ENCODE peak calls at places on chromosome 4, in ten cellular contexts. H is neural crest cell; Q is suprapubic skin; P is gastrocnemius medialis; G is GM06990; S is astrocyte of the spinal cord; V is fibroblast of pulmonary artery; I is tibial artery; J is thyroid gland; A is activated CD8-positive, alpha-beta T cell treated with anti-CD3 and anti-CD28 coated beads for 36 hours. L is an unnamed sample.

GRCh38 chr4:8173641-8174242 is 15.1 kb upstream of the ABLIM2 start:
- DNase-seq in J (no peak), A (no peak), G (no peak), I (no peak), P (no peak), V (no peak), S (no peak), Q (no peak), H (no peak), L (no peak)

GRCh38 chr4:142473218-142473959 is 372.7 kb downstream of the INPP4B start:
- DNase-seq in I (no peak), S (no peak), J (peak), P (no peak), H (no peak), G (no peak), Q (no peak), A (no peak), V (no peak), L (no peak)

GRCh38 chr4:183098723-183099536 is at the start of gene WWC2:
- DNase-seq in H (peak), S (peak), V (peak), J (peak), I (peak), A (peak), Q (peak), P (peak), G (no peak), L (peak)

GRCh38 chr4:86261634-86262033 is 98.2 kb downstream of the MAPK10 start:
- DNase-seq in P (no peak), I (no peak), A (no peak), V (no peak), Q (no peak), G (no peak), H (no peak), J (no peak), S (no peak), L (no peak)

GRCh38 chr4:22465349-22465748 is 50.5 kb downstream of the ADGRA3 start:
- DNase-seq in H (no peak), A (no peak), S (no peak), Q (no peak), J (no peak), G (no peak), V (no peak), I (no peak), P (no peak), L (no peak)

GRCh38 chr4:3766207-3766790 is at the start of gene ADRA2C:
- DNase-seq in S (no peak), A (no peak), J (peak), G (no peak), V (no peak), I (no peak), H (peak), Q (no peak), P (no peak), L (peak)

GRCh38 chr4:184408711-184409081 is 65.7 kb downstream of the IRF2 start:
- DNase-seq in Q (no peak), G (no peak), J (peak), V (no peak), S (no peak), H (no peak), A (no peak), P (no peak), I (peak), L (no peak)

GRCh38 chr4:2080429-2081300 is 21.5 kb downstream of the NAT8L start:
- DNase-seq in G (no peak), V (no peak), J (no peak), P (peak), Q (peak), I (peak), A (no peak), H (no peak), S (no peak), L (no peak)

GRCh38 chr4:167052631-167053085 is 181.6 kb downstream of the SPOCK3 start:
- DNase-seq in I (no peak), J (no peak), H (no peak), P (no peak), A (no peak), V (no peak), S (no peak), Q (no peak), G (no peak), L (no peak)

GRCh38 chr4:85474818-85475630 is at the start of gene ARHGAP24:
- DNase-seq in S (peak), P (peak), I (peak), J (peak), A (peak), H (peak), V (peak), Q (peak), G (peak), L (peak)

GRCh38 chr4:177728361-177729152 is 286.3 kb upstream of the AGA start:
- DNase-seq in H (no peak), J (no peak), P (no peak), S (no peak), V (no peak), G (no peak), I (no peak), Q (no peak), A (no peak), L (no peak)

DNA sequence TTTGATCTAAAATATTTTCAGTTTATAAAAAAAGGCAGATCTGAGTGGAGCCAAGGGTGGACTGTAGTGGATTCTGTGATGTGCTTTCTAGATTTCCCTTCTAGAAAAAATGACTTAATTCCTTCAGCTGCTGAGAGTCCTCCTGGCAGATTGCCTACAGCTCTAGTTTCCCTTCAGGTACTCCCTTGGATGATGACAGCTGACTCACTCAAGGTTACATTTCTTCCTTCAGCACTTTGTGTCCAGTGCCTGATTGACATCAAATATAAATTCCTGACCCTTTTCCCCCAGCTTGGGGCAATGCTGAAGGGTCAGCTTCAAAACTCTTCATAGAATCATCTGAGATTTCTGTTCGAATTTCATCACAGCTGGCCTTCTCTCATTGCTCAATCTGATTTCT is 161.7 kb downstream of the EMCN start:
- DNase-seq in A (no peak), S (no peak), Q (no peak), I (no peak), P (no peak), H (no peak), G (no peak), J (no peak), V (no peak), L (no peak)
- TF ChIP-seq CTCF in A (no peak), S (no peak), Q (no peak), I (no peak), P (no peak), H (no peak), G (no peak), J (no peak), V (no peak), L (no peak)

GRCh38 chr4:150974251-150974640 is 40.8 kb downstream of the LRBA start:
- DNase-seq in P (no peak), V (no peak), A (no peak), I (no peak), Q (no peak), J (no peak), G (no peak), H (no peak), S (no peak), L (no peak)

GRCh38 chr4:150974750-150975149 is 40.3 kb downstream of the LRBA start:
- DNase-seq in S (no peak), J (no peak), V (no peak), A (no peak), G (no peak), Q (no peak), H (no peak), I (no peak), P (no peak), L (no peak)

GRCh38 chr4:150973626-150974250 is 41.3 kb downstream of the LRBA start:
- DNase-seq in P (no peak), S (no peak), J (no peak), A (no peak), V (no peak), H (no peak), Q (no peak), I (no peak), G (no peak), L (no peak)

GRCh38 chr4:150978738-150979575 is 36.1 kb downstream of the LRBA start:
- DNase-seq in A (no peak), I (no peak), H (no peak), J (no peak), P (no peak), S (no peak), G (no peak), Q (no peak), V (no peak), L (no peak)

DNA sequence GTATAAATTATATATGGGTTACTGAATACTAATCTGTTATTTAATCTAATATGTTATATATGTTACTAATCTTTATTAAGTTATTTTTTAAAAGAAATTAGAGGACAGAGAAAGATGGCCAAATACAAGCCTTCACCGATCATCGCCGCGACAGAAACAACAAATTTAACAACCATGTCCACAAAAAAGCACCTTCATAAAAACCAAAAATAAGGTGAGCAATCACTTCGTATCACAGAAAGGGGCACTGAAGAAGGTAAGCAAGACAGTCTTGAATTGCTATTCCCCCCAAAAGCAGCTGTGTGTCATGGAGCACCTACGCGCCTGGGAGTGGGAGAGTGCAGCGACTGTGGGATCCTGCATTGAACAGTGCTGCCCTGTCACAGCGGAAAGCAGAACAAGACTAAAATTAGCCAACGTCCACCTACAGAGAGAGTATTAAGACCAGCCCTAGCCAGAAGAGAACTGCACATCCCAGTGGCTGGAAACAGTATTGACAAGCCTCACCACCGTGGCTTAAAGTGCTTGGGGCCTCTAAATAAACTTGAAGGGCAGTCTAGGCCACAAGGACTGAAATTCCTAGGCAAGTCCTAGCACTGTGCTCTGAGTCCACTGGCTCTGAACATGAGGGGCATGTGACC is 38.5 kb downstream of the LRBA start:
- DNase-seq in I (no peak), J (no peak), V (no peak), H (no peak), P (no peak), A (no peak), G (no peak), S (no peak), Q (no peak), L (no peak)
- TF ChIP-seq CTCF in I (no peak), J (no peak), V (no peak), H (no peak), P (no peak), A (no peak), G (no peak), S (no peak), Q (no peak), L (no peak)

DNA sequence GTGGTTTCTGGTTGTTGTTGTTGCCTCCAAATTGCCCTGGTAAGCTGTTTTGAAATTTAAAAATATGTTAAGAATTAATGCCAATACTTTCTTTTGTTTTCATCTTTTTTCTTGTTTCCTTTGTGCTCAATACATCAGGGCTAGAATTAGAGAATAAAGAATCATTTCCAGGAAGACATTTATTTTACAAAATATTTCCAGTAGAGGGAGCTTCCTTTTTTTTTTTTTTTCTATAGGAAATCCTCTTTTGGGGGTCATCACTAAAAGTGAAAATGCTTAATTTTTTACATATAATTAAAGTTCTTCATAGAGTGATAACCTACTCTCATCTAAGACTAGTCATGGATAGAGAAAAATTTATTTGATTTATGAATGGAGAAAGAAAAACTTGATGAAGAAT is 2.4 kb downstream of the GLRA3 start:
- DNase-seq in Q (no peak), H (no peak), S (no peak), I (no peak), J (no peak), G (no peak), P (no peak), V (no peak), A (no peak), L (no peak)
- TF ChIP-seq CTCF in Q (no peak), H (peak), S (no peak), I (no peak), J (no peak), G (no peak), P (no peak), V (no peak), A (no peak), L (no peak)

GRCh38 chr4:74800310-74800709 is 6.0 kb upstream of the BTC start:
- DNase-seq in J (no peak), S (no peak), G (no peak), A (no peak), H (no peak), Q (no peak), V (no peak), I (no peak), P (no peak), L (no peak)

DNA sequence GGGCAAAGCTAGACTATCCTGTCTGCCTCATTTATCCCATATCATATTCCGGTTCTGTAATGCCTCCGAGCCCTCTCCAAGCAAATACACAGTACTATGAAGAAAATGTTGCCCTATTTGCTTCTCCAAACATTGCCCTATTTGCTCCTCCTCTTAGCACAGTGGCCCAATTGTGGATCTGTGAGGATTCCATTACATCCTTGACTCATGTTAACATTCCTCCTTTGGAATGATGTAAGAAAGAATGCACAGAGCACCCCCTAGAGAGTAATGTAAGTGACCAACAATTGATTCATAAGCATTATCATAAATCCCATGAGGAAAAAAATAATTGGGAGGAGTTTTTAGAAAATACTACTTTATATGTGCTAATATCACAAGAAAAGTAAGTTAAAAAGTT is 11.3 kb upstream of the BTC start:
- DNase-seq in H (no peak), A (no peak), Q (no peak), G (no peak), V (peak), P (no peak), J (no peak), S (peak), I (no peak), L (no peak)
- TF ChIP-seq CTCF in H (no peak), A (no peak), Q (no peak), G (no peak), V (no peak), P (no peak), J (no peak), S (no peak), I (no peak), L (no peak)

DNA sequence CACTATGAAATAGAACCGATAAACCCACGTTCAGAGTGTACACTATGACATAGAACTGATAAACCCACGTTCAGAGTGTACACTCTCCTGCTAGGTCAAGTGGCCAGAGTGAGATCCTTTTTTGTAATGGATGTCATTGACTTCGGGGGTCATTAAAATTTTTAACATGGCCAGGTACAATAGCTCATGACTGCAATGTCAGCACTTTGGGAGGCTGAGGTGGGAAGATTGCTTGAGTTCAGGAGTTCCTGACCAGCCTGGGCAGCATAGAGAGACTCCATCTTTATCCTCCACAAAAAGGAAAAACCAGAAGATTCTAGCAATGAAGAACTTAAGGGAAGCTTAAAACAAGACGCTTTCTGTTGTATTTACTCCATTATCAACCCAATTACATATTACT is 439.7 kb upstream of the FRG1 start:
- DNase-seq in G (no peak), V (no peak), S (no peak), J (no peak), A (no peak), P (no peak), H (no peak), Q (no peak), I (no peak), L (no peak)
- TF ChIP-seq CTCF in G (no peak), V (no peak), S (no peak), J (no peak), A (no peak), P (no peak), H (no peak), Q (no peak), I (no peak), L (no peak)

GRCh38 chr4:107037188-107037587 is 1.1 kb upstream of the DKK2 start:
- DNase-seq in S (peak), J (peak), H (peak), P (peak), V (peak), I (peak), A (peak), G (no peak), Q (peak), L (peak)
- TF ChIP-seq CTCF in S (peak), J (no peak), H (peak), P (peak), V (peak), I (peak), A (no peak), G (peak), Q (peak), L (peak)

GRCh38 chr4:155734951-155735350 is 23.9 kb upstream of the GUCY1B1 start:
- DNase-seq in I (no peak), J (no peak), Q (no peak), H (no peak), A (no peak), S (no peak), V (no peak), P (no peak), G (no peak), L (no peak)

GRCh38 chr4:155742310-155743015 is 16.4 kb upstream of the GUCY1B1 start:
- DNase-seq in S (no peak), I (no peak), A (no peak), G (no peak), Q (no peak), V (no peak), P (no peak), H (no peak), J (no peak), L (no peak)

GRCh38 chr4:155735506-155735905 is 23.3 kb upstream of the GUCY1B1 start:
- DNase-seq in P (no peak), J (no peak), S (no peak), V (peak), A (no peak), H (no peak), Q (no peak), G (no peak), I (no peak), L (no peak)

GRCh38 chr4:155741546-155741945 is 17.3 kb upstream of the GUCY1B1 start:
- DNase-seq in G (no peak), J (no peak), I (no peak), Q (no peak), P (no peak), V (no peak), S (no peak), H (no peak), A (no peak), L (no peak)

GRCh38 chr4:155738548-155738947 is 20.3 kb upstream of the GUCY1B1 start:
- DNase-seq in J (no peak), A (no peak), S (peak), Q (no peak), H (no peak), I (no peak), G (no peak), V (no peak), P (no peak), L (no peak)
- TF ChIP-seq CTCF in J (no peak), A (no peak), S (no peak), Q (no peak), H (no peak), I (no peak), G (no peak), V (no peak), P (no peak), L (no peak)

GRCh38 chr4:6343950-6344408 is 74.3 kb downstream of the WFS1 start:
- DNase-seq in P (no peak), A (no peak), H (no peak), G (no peak), S (peak), V (peak), Q (no peak), I (no peak), J (no peak), L (no peak)
- TF ChIP-seq CTCF in P (no peak), A (no peak), H (no peak), G (peak), S (peak), V (no peak), Q (no peak), I (no peak), J (no peak), L (no peak)

DNA sequence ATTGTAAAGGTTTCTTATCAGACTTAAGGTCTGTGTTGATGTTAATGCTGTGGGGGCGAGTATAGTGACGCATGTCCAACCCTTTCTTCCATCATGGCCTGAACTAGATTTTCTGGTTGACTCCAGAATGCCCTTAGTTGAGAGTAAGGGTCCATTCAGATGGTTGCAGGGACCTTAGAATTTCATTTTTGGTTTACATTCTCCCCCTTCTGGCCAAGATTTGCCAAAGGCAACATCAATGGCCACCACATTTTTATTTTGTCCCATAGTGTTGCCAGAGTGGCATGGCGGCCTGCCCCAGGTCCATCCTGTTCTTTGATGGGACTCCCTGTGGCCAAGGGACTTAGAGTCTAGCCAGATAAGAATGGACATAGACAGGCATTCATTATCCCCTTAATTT is 368.5 kb downstream of the GPM6A start:
- DNase-seq in P (no peak), A (no peak), J (no peak), V (no peak), S (no peak), H (no peak), Q (no peak), I (no peak), G (no peak), L (no peak)
- TF ChIP-seq CTCF in P (no peak), A (no peak), J (no peak), V (peak), S (peak), H (no peak), Q (no peak), I (no peak), G (no peak), L (no peak)

L was measured in GM13977.